ENCODE peak calls at places on chromosomes 1 and 21, in ten cellular contexts. U is foreskin melanocyte; V is mucosa of gallbladder; R is HCEC 1CT; Y is T follicular helper cell; B is stimulated activated CD4-positive, alpha-beta T cell treated with anti-CD3 and anti-CD28 coated beads, Interleukin-4, amount 100 ng/mL, for 1 hour; M is H54; Q is endothelial cell; S is RPMI7951; E is activated CD4-positive, alpha-beta T cell treated with anti-CD3 and anti-CD28 coated beads, Interleukin-2, amount 10 ng/mL, durations not matched to agents 7 days and 5 days. D is an unnamed sample.
A peak's percentile ranks its signal among the peaks of the same experiment; 100 is the strongest.

GRCh38 chr21:28742527-28742926 is 250.2 kb downstream of the LTN1 start:
- DNase-seq in U (peak; percentile 60), V (no peak), R (peak; percentile 36), Y (no peak), B (no peak), M (no peak), Q (no peak), S (no peak), E (no peak), D (no peak)

GRCh38 chr1:207810606-207811295 is 58.9 kb downstream of the CD46 start:
- DNase-seq in U (no peak), V (peak; percentile 9), R (no peak), Y (no peak), B (no peak), M (no peak), Q (no peak), S (no peak), E (no peak), D (no peak)

GRCh38 chr1:174075245-174075692 is 53.1 kb upstream of the RC3H1 start:
- DNase-seq in U (no peak), V (no peak), R (no peak), Y (no peak), B (no peak), M (no peak), Q (no peak), S (no peak), E (no peak), D (no peak)

GRCh38 chr1:201724760-201725105 is 104.2 kb upstream of the IPO9 start:
- DNase-seq in U (no peak), V (no peak), R (no peak), Y (no peak), B (no peak), M (no peak), Q (no peak), S (no peak), E (no peak), D (no peak)

GRCh38 chr21:27173052-27173451 is 206.2 kb upstream of the ADAMTS5 start:
- DNase-seq in U (no peak), V (no peak), R (no peak), Y (no peak), B (no peak), M (no peak), Q (no peak), S (no peak), E (no peak), D (no peak)

GRCh38 chr21:45286671-45287437 is 841 bp downstream of the POFUT2 start:
- DNase-seq in U (no peak), V (no peak), R (no peak), Y (no peak), B (no peak), M (no peak), Q (peak; percentile 69), S (no peak), E (no peak), D (no peak)

GRCh38 chr1:96306809-96307208 is 414.8 kb upstream of the PTBP2 start:
- DNase-seq in U (peak; percentile 14), V (no peak), R (peak; percentile 85), Y (no peak), B (no peak), M (no peak), Q (no peak), S (peak; percentile 34), E (no peak), D (no peak)

GRCh38 chr1:96596226-96596625 is 125.4 kb upstream of the PTBP2 start:
- DNase-seq in U (no peak), V (no peak), R (peak; percentile 41), Y (no peak), B (peak; percentile 6), M (peak; percentile 26), Q (peak; percentile 61), S (peak; percentile 42), E (peak; percentile 12), D (no peak)

GRCh38 chr1:177586429-177586828 is 383.4 kb downstream of the SEC16B start:
- DNase-seq in U (no peak), V (no peak), R (peak; percentile 92), Y (no peak), B (no peak), M (no peak), Q (no peak), S (peak; percentile 2), E (no peak), D (no peak)

GRCh38 chr1:97630968-97631367 is 289.9 kb downstream of the DPYD start:
- DNase-seq in U (peak; percentile 50), V (no peak), R (no peak), Y (no peak), B (no peak), M (no peak), Q (no peak), S (no peak), E (no peak), D (no peak)

GRCh38 chr1:223006794-223007193 is 136.3 kb downstream of the TLR5 start:
- DNase-seq in U (no peak), V (no peak), R (no peak), Y (no peak), B (no peak), M (no peak), Q (no peak), S (no peak), E (no peak), D (no peak)

GRCh38 chr1:209617047-209617673 is 33.6 kb downstream of the CAMK1G start:
- DNase-seq in U (no peak), V (no peak), R (no peak), Y (no peak), B (no peak), M (no peak), Q (no peak), S (no peak), E (no peak), D (no peak)

GRCh38 chr1:51575406-51576084 is 41.3 kb upstream of the OSBPL9 start:
- DNase-seq in U (no peak), V (no peak), R (no peak), Y (no peak), B (no peak), M (no peak), Q (no peak), S (peak; percentile 76), E (no peak), D (no peak)

GRCh38 chr1:29445330-29445729 is 209.0 kb downstream of the PTPRU start:
- DNase-seq in U (no peak), V (no peak), R (no peak), Y (no peak), B (no peak), M (no peak), Q (no peak), S (no peak), E (no peak), D (no peak)